ENCODE peak calls at places on chromosomes 5 and 9, in five cellular contexts. K is fibroblast of lung; N is RPMI8226; A is fibroblast of pulmonary artery; P is stimulated activated CD8-positive, alpha-beta memory T cell treated with anti-CD3 and anti-CD28 coated beads, Interleukin-15, amount 100 ng/mL, for 24 hours. B is an unnamed sample.

GRCh38 chr5:140108093-140109049 is 5.5 kb upstream of the PURA start:
- DNase-seq in K (no peak), N (peak; percentile 51), A (no peak), P (no peak), B (no peak)

GRCh38 chr5:180208435-180209081 is 453 bp downstream of the RASGEF1C start:
- DNase-seq in K (no peak), N (peak; percentile 35), A (no peak), P (no peak), B (no peak)

GRCh38 chr5:141839015-141839513 is 39.1 kb downstream of the PCDH1 start:
- DNase-seq in K (peak; percentile 33), N (peak; percentile 66), A (peak; percentile 26), P (no peak), B (peak; percentile 80)

GRCh38 chr9:69253057-69253456 is 72.0 kb upstream of the ENTREP1 start:
- DNase-seq in K (no peak), N (no peak), A (no peak), P (no peak), B (no peak)

GRCh38 chr5:116573617-116574431 is 799 bp downstream of the SEMA6A start:
- DNase-seq in K (peak; percentile 8), N (peak; percentile 8), A (peak; percentile 22), P (no peak), B (no peak)

GRCh38 chr9:108636023-108636422 is 219.8 kb downstream of the ACTL7B start:
- DNase-seq in K (no peak), N (no peak), A (no peak), P (no peak), B (no peak)

GRCh38 chr9:22005083-22005699 is 3.9 kb downstream of the CDKN2B start:
- DNase-seq in K (peak; percentile 59), N (no peak), A (peak; percentile 36), P (no peak), B (peak; percentile 66)

GRCh38 chr5:135890867-135891266 is 4.8 kb downstream of the IL9 start:
- DNase-seq in K (no peak), N (peak; percentile 78), A (no peak), P (no peak), B (no peak)

GRCh38 chr5:141780952-141781730 is 97.1 kb downstream of the PCDH1 start:
- DNase-seq in K (no peak), N (no peak), A (no peak), P (no peak), B (no peak)

GRCh38 chr5:180744253-180744652 is 4.4 kb upstream of the OR2Y1 start:
- DNase-seq in K (no peak), N (no peak), A (no peak), P (no peak), B (no peak)

GRCh38 chr9:1604942-1605560 is 410.1 kb upstream of the SMARCA2 start:
- DNase-seq in K (no peak), N (peak; percentile 25), A (peak; percentile 34), P (no peak), B (no peak)

GRCh38 chr5:10465726-10466125 is 24.0 kb downstream of the ROPN1L start:
- DNase-seq in K (no peak), N (no peak), A (no peak), P (no peak), B (no peak)

GRCh38 chr5:69048233-69048632 is 45.6 kb upstream of the SLC30A5 start:
- DNase-seq in K (no peak), N (peak; percentile 14), A (no peak), P (no peak), B (no peak)

GRCh38 chr5:20367178-20367577 is 379.2 kb upstream of the CDH18 start:
- DNase-seq in K (no peak), N (no peak), A (no peak), P (no peak), B (no peak)

GRCh38 chr9:120556780-120557179 is 23.2 kb downstream of the CDK5RAP2 start:
- DNase-seq in K (no peak), N (no peak), A (no peak), P (no peak), B (no peak)

GRCh38 chr5:120252839-120253238 is 211.3 kb upstream of the PRR16 start:
- DNase-seq in K (peak; percentile 69), N (no peak), A (peak; percentile 8), P (no peak), B (no peak)

GRCh38 chr5:176596689-176597416 is 13.1 kb downstream of the GPRIN1 start:
- DNase-seq in K (no peak), N (no peak), A (peak; percentile 36), P (no peak), B (peak; percentile 78)

GRCh38 chr5:151097081-151097480 is 16.2 kb upstream of the TNIP1 start:
- DNase-seq in K (no peak), N (no peak), A (no peak), P (no peak), B (no peak)

GRCh38 chr5:395921-396714 is 46.9 kb upstream of the EXOC3 start:
- DNase-seq in K (no peak), N (no peak), A (no peak), P (no peak), B (no peak)

B was measured in H1.